ENCODE peak calls at places on chromosomes 5 and 9, in four cellular contexts. One of them, this sample, is unnamed.

GRCh38 chr5:14917719-14918118 is 46.1 kb upstream of the ANKH start:
- DNase-seq in CD8-positive, alpha-beta T cell: no peak
- DNase-seq in astrocyte of the spinal cord: peak; percentile 47
- DNase-seq in left lung: no peak
- DNase-seq in this sample: no peak

GRCh38 chr9:114588671-114589526 is 1.3 kb downstream of the ATP6V1G1 start:
- DNase-seq in CD8-positive, alpha-beta T cell: no peak
- DNase-seq in astrocyte of the spinal cord: peak; percentile 47
- DNase-seq in left lung: no peak
- DNase-seq in this sample: no peak

GRCh38 chr9:32339424-32339823 is 45.0 kb upstream of the ACO1 start:
- DNase-seq in CD8-positive, alpha-beta T cell: no peak
- DNase-seq in astrocyte of the spinal cord: no peak
- DNase-seq in left lung: no peak
- DNase-seq in this sample: no peak

GRCh38 chr5:172179032-172179989 is 8.7 kb downstream of the STK10 start:
- DNase-seq in CD8-positive, alpha-beta T cell: peak; percentile 36
- DNase-seq in astrocyte of the spinal cord: peak; percentile 74
- DNase-seq in left lung: no peak
- DNase-seq in this sample: no peak

GRCh38 chr5:39080597-39081204 is 6.5 kb upstream of the RICTOR start:
- DNase-seq in CD8-positive, alpha-beta T cell: no peak
- DNase-seq in astrocyte of the spinal cord: peak; percentile 63
- DNase-seq in left lung: peak; percentile 68
- DNase-seq in this sample: peak; percentile 39

GRCh38 chr5:66595877-66596790 is at the start of gene MAST4:
- DNase-seq in CD8-positive, alpha-beta T cell: peak; percentile 13
- DNase-seq in astrocyte of the spinal cord: peak; percentile 89
- DNase-seq in left lung: peak; percentile 93
- DNase-seq in this sample: peak; percentile 43

GRCh38 chr9:101465330-101465915 is 29.8 kb upstream of the ALDOB start:
- DNase-seq in CD8-positive, alpha-beta T cell: no peak
- DNase-seq in astrocyte of the spinal cord: peak; percentile 62
- DNase-seq in left lung: peak; percentile 39
- DNase-seq in this sample: no peak

GRCh38 chr9:133828338-133828997 is 90.3 kb upstream of the SARDH start:
- DNase-seq in CD8-positive, alpha-beta T cell: no peak
- DNase-seq in astrocyte of the spinal cord: no peak
- DNase-seq in left lung: no peak
- DNase-seq in this sample: no peak

GRCh38 chr5:14861123-14861757 is 10.3 kb downstream of the ANKH start:
- DNase-seq in CD8-positive, alpha-beta T cell: no peak
- DNase-seq in astrocyte of the spinal cord: no peak
- DNase-seq in left lung: no peak
- DNase-seq in this sample: no peak

GRCh38 chr5:73442960-73443627 is 5.5 kb downstream of the FOXD1 start:
- DNase-seq in CD8-positive, alpha-beta T cell: no peak
- DNase-seq in astrocyte of the spinal cord: peak; percentile 45
- DNase-seq in left lung: no peak
- DNase-seq in this sample: no peak

GRCh38 chr5:126514159-126515141 is 80.6 kb downstream of the ALDH7A1 start:
- DNase-seq in CD8-positive, alpha-beta T cell: no peak
- DNase-seq in astrocyte of the spinal cord: peak; percentile 59
- DNase-seq in left lung: no peak
- DNase-seq in this sample: no peak

GRCh38 chr5:139272471-139273321 is 20.8 kb upstream of the MATR3 start:
- DNase-seq in CD8-positive, alpha-beta T cell: no peak
- DNase-seq in astrocyte of the spinal cord: peak; percentile 32
- DNase-seq in left lung: no peak
- DNase-seq in this sample: no peak

GRCh38 chr5:142478116-142478515 is 153.3 kb upstream of the SPRY4 start:
- DNase-seq in CD8-positive, alpha-beta T cell: no peak
- DNase-seq in astrocyte of the spinal cord: no peak
- DNase-seq in left lung: no peak
- DNase-seq in this sample: no peak

GRCh38 chr5:76524101-76524835 is 98.9 kb downstream of the F2RL2 start:
- DNase-seq in CD8-positive, alpha-beta T cell: no peak
- DNase-seq in astrocyte of the spinal cord: peak; percentile 14
- DNase-seq in left lung: no peak
- DNase-seq in this sample: no peak

GRCh38 chr5:159456722-159457462 is 126.6 kb upstream of the IL12B start:
- DNase-seq in CD8-positive, alpha-beta T cell: no peak
- DNase-seq in astrocyte of the spinal cord: peak; percentile 52
- DNase-seq in left lung: no peak
- DNase-seq in this sample: no peak

GRCh38 chr5:92364986-92365550 is 982.0 kb upstream of the ARRDC3 start:
- DNase-seq in CD8-positive, alpha-beta T cell: no peak
- DNase-seq in astrocyte of the spinal cord: peak; percentile 86
- DNase-seq in left lung: peak; percentile 56
- DNase-seq in this sample: no peak

DNA sequence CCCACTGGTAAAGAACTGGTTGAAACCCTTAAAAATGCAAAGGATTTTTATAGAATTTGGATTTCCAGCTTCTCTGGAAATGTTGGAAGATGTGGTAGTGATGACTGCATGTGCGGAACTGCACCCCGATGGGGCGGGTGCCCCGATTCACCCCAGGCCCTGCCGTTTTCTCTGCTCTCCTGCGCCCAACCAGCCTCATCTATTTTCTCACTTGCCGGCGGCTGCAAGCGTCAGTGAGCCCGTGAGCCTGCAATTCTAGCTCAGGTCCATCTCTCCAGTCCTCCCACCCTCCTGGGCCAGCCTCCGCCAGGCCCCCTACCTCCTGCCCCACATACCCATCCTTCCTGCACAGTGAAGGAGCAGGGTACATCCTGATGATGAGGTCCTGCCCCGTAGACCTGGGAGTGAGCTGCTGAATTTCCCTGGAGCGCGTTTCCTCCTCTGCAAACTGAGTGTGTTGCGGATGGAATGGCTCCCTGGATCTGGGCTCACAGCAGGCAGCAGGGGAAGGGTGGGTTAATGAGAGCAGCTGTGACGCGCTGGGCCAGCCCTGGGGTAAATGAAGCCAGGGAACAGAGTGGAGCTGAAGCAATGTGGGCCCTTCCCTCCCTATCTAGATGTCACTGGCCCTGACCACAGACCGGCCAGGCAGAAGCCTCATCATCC is 45.9 kb upstream of the PHYKPL start:
- DNase-seq in CD8-positive, alpha-beta T cell: no peak
- DNase-seq in astrocyte of the spinal cord: no peak
- DNase-seq in left lung: no peak
- DNase-seq in this sample: no peak
- H3K4me3 ChIP-seq in CD8-positive, alpha-beta T cell: no peak overlapping the region
- H3K4me3 ChIP-seq in astrocyte of the spinal cord: no peak overlapping the region
- H3K4me3 ChIP-seq in left lung: no peak overlapping the region
- H3K4me3 ChIP-seq in this sample: no peak overlapping the region

GRCh38 chr5:91311168-91311696 is 71.9 kb downstream of the ARRDC3 start:
- DNase-seq in CD8-positive, alpha-beta T cell: no peak
- DNase-seq in astrocyte of the spinal cord: no peak
- DNase-seq in left lung: no peak
- DNase-seq in this sample: no peak

GRCh38 chr5:91312698-91313097 is 70.4 kb downstream of the ARRDC3 start:
- DNase-seq in CD8-positive, alpha-beta T cell: no peak
- DNase-seq in astrocyte of the spinal cord: no peak
- DNase-seq in left lung: no peak
- DNase-seq in this sample: no peak

GRCh38 chr5:91306497-91306896 is 76.6 kb downstream of the ARRDC3 start:
- DNase-seq in CD8-positive, alpha-beta T cell: no peak
- DNase-seq in astrocyte of the spinal cord: no peak
- DNase-seq in left lung: no peak
- DNase-seq in this sample: no peak

GRCh38 chr5:91307023-91307422 is 76.1 kb downstream of the ARRDC3 start:
- DNase-seq in CD8-positive, alpha-beta T cell: no peak
- DNase-seq in astrocyte of the spinal cord: no peak
- DNase-seq in left lung: no peak
- DNase-seq in this sample: no peak

DNA sequence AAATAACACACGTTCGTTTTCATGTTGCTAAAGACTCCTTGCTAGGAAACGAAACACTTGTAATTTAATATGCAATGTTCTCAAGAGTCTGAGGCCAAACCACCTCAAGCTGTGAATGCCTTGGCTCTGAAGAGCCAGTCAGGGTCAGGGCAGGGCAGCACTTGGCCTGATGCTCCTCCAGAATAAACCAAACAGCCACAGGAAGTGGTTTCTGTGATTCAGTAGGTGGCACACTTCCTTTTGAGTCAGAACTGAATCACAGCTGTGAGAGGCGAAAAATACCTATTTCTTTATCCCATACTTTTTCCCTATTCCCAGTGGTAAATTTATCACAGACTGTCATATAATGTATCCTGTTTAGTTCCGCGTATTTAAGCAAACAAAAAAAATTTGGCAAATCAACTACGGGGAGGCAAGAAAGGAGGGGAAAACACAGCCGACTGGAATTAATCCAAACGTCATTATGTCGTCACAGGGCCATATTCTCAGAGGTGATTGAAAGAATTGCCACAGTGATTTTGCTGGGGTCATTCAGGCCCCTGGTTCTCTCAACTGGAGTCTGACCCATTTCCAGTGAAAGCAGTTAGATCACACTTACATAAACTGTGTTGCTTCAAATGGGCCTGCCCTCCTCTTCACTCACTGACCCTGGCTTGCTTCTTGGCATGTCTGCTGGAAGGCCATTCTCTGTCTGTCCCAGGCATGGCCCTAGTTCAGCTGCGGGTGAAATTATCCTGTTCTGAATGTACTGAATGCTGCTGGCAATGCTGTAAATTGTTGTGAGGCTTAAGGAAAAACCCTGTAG is 71.2 kb downstream of the ARRDC3 start:
- DNase-seq in CD8-positive, alpha-beta T cell: peak; percentile 53
- DNase-seq in astrocyte of the spinal cord: peak; percentile 100
- DNase-seq in left lung: peak; percentile 85
- DNase-seq in this sample: peak; percentile 83
- TF ChIP-seq CTCF in CD8-positive, alpha-beta T cell: no peak
- TF ChIP-seq CTCF in astrocyte of the spinal cord: no peak
- TF ChIP-seq CTCF in left lung: peak; percentile 17
- TF ChIP-seq CTCF in this sample: no peak

GRCh38 chr5:98031926-98032325 is 741.5 kb upstream of the RGMB start:
- DNase-seq in CD8-positive, alpha-beta T cell: no peak
- DNase-seq in astrocyte of the spinal cord: no peak
- DNase-seq in left lung: no peak
- DNase-seq in this sample: no peak

DNA sequence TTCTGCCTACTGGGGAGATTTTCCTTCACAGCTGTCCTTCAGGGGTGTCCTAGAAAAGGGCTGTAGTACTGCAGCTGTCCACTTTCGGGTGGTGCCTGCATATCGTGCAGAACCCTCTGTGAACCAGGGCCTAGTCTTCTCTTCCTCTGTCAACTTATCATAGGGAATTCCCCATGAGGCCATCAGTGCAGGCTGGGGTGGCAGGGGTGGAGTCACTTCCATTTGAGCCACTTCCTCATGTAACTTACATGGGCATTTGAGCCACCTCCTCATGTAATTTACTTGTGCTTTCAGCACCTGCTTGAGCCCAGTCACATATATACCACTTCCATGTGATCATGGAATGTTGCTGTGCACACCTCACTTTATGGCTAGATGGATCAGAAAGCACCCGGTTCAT is 742.0 kb upstream of the RGMB start:
- DNase-seq in CD8-positive, alpha-beta T cell: no peak
- DNase-seq in astrocyte of the spinal cord: no peak
- DNase-seq in left lung: no peak
- DNase-seq in this sample: no peak
- H3K4me3 ChIP-seq in CD8-positive, alpha-beta T cell: no peak overlapping the region
- H3K4me3 ChIP-seq in astrocyte of the spinal cord: no peak overlapping the region
- H3K4me3 ChIP-seq in left lung: no peak overlapping the region
- H3K4me3 ChIP-seq in this sample: no peak overlapping the region

GRCh38 chr5:103441523-103441922 is 121.1 kb downstream of the NUDT12 start:
- DNase-seq in CD8-positive, alpha-beta T cell: no peak
- DNase-seq in astrocyte of the spinal cord: no peak
- DNase-seq in left lung: no peak
- DNase-seq in this sample: no peak
- TF ChIP-seq CTCF in CD8-positive, alpha-beta T cell: no peak
- TF ChIP-seq CTCF in astrocyte of the spinal cord: peak; percentile 18
- TF ChIP-seq CTCF in left lung: no peak
- TF ChIP-seq CTCF in this sample: peak; percentile 40

DNA sequence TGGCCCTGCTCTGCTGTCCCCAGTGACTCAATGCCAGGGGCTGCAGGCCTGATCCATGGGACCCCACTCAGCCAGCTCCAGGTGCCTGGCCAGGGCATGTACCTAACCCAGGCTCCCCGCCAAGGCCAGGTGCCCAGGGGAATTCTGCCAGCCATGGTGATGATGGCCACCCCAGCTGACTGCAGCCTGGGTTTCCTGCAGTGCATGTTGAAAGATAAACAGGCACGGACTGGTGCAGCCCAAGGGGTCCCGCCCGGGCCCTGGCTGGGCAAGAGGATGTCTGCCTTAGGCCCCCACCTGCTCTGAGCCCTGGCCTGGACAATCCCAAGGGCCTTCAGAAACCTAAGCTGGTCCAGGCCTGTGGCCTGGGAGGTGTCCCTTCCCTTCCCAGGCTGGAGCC is 1.2 kb downstream of the ABCA2 start:
- DNase-seq in CD8-positive, alpha-beta T cell: no peak
- DNase-seq in astrocyte of the spinal cord: no peak
- DNase-seq in left lung: no peak
- DNase-seq in this sample: no peak
- H3K4me3 ChIP-seq in CD8-positive, alpha-beta T cell: peak overlapping the region; percentile 30
- H3K4me3 ChIP-seq in astrocyte of the spinal cord: no peak overlapping the region
- H3K4me3 ChIP-seq in left lung: no peak overlapping the region
- H3K4me3 ChIP-seq in this sample: peak overlapping the region; percentile 52

GRCh38 chr5:2017540-2018389 is 135.0 kb upstream of the IRX4 start:
- DNase-seq in CD8-positive, alpha-beta T cell: no peak
- DNase-seq in astrocyte of the spinal cord: no peak
- DNase-seq in left lung: no peak
- DNase-seq in this sample: no peak
- TF ChIP-seq CTCF in CD8-positive, alpha-beta T cell: peak; percentile 55
- TF ChIP-seq CTCF in astrocyte of the spinal cord: peak; percentile 7
- TF ChIP-seq CTCF in left lung: no peak
- TF ChIP-seq CTCF in this sample: peak; percentile 4

DNA sequence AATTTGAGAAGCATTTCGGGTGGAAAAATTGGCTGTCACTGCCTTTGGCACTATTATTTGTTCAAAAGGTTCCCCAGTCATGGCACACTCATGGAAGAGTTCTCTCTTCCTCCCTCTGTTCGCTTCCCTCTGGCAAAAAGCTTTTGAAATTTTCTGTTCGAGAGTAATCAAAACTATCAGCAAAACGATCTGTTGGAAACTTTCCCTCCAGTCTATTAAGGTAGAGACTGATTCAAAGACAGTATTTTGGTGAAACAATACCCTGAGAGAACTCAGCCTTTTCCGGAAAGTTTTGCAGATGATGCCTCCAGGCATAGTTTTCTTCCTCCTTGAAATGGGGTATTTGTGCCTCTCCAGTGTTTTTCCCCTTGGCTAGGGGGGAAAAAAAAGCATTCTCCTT is 3.6 kb upstream of the LPAR1 start:
- DNase-seq in CD8-positive, alpha-beta T cell: no peak
- DNase-seq in astrocyte of the spinal cord: no peak
- DNase-seq in left lung: no peak
- DNase-seq in this sample: no peak
- H3K4me3 ChIP-seq in CD8-positive, alpha-beta T cell: no peak overlapping the region
- H3K4me3 ChIP-seq in astrocyte of the spinal cord: no peak overlapping the region
- H3K4me3 ChIP-seq in left lung: no peak overlapping the region
- H3K4me3 ChIP-seq in this sample: no peak overlapping the region

GRCh38 chr9:92611621-92612275 is 58.2 kb downstream of the IPPK start:
- DNase-seq in CD8-positive, alpha-beta T cell: no peak
- DNase-seq in astrocyte of the spinal cord: no peak
- DNase-seq in left lung: no peak
- DNase-seq in this sample: no peak
- TF ChIP-seq CTCF in CD8-positive, alpha-beta T cell: no peak
- TF ChIP-seq CTCF in astrocyte of the spinal cord: no peak
- TF ChIP-seq CTCF in left lung: no peak
- TF ChIP-seq CTCF in this sample: no peak

This sample was measured in retinal pigment epithelial cell.